ENCODE peak calls at places on chromosomes 11 and 22, in ten cellular contexts. G is EH; R is WTC11; F is pancreas; D is astrocyte of the spinal cord; Q is esophagus squamous epithelium; B is erythroblast; Y is stimulated activated CD4-positive, alpha-beta T cell treated with anti-CD3 and anti-CD28 coated beads, Interleukin-1b, Interleukin-23, amount 100 ng/mL, for 4 hours; X is NCI-H748 treated with DMSO at 0.1 percent for 48 hours; S is upper lobe of right lung. Z is an unnamed sample.

GRCh38 chr11:41003339-41003992 is 456.0 kb downstream of the LRRC4C start:
- DNase-seq in G (no peak), R (no peak), F (no peak), D (peak; percentile 1), Q (no peak), B (no peak), Y (no peak), X (no peak), S (no peak), Z (no peak)

GRCh38 chr11:110349109-110349996 is 52.9 kb upstream of the RDX start:
- DNase-seq in G (no peak), R (no peak), F (no peak), D (no peak), Q (no peak), B (no peak), Y (no peak), X (no peak), S (no peak), Z (no peak)

GRCh38 chr11:112016088-112016764 is 9.0 kb upstream of the DLAT start:
- DNase-seq in G (no peak), R (no peak), F (no peak), D (peak; percentile 42), Q (no peak), B (no peak), Y (no peak), X (no peak), S (no peak), Z (no peak)

GRCh38 chr22:22821340-22821739 is 66.3 kb upstream of the IGLL5 start:
- DNase-seq in G (no peak), R (no peak), F (no peak), D (no peak), Q (no peak), B (no peak), Y (no peak), X (no peak), S (no peak), Z (no peak)

GRCh38 chr22:37739611-37740049 is 42.8 kb downstream of the TRIOBP start:
- DNase-seq in G (no peak), R (no peak), F (no peak), D (no peak), Q (no peak), B (no peak), Y (no peak), X (no peak), S (peak; percentile 74), Z (peak; percentile 89)

GRCh38 chr11:5228124-5228523 is 1.3 kb upstream of the HBB start:
- DNase-seq in G (no peak), R (no peak), F (no peak), D (no peak), Q (no peak), B (no peak), Y (no peak), X (no peak), S (no peak), Z (no peak)

GRCh38 chr11:123654566-123655081 is at the start of gene SCN3B:
- DNase-seq in G (peak; percentile 64), R (peak; percentile 79), F (peak; percentile 84), D (peak; percentile 70), Q (no peak), B (peak; percentile 46), Y (no peak), X (peak; percentile 35), S (peak; percentile 75), Z (no peak)

GRCh38 chr11:17413414-17414316 is 25.2 kb upstream of the KCNJ11 start:
- DNase-seq in G (no peak), R (no peak), F (peak; percentile 98), D (no peak), Q (no peak), B (no peak), Y (no peak), X (peak; percentile 86), S (peak; percentile 87), Z (no peak)

GRCh38 chr11:19163627-19164026 is 38.2 kb downstream of the CSRP3 start:
- DNase-seq in G (no peak), R (no peak), F (no peak), D (no peak), Q (no peak), B (peak; percentile 7), Y (no peak), X (no peak), S (no peak), Z (no peak)

GRCh38 chr11:72140661-72141060 is 5.1 kb downstream of the FOLR3 start:
- DNase-seq in G (no peak), R (no peak), F (no peak), D (no peak), Q (no peak), B (no peak), Y (no peak), X (no peak), S (no peak), Z (no peak)

GRCh38 chr22:42964994-42965699 is 49.8 kb downstream of the PACSIN2 start:
- DNase-seq in G (no peak), R (peak; percentile 38), F (no peak), D (peak; percentile 53), Q (no peak), B (no peak), Y (no peak), X (peak; percentile 64), S (no peak), Z (peak; percentile 52)

GRCh38 chr22:28341001-28341400 is 338.6 kb downstream of the TTC28 start:
- DNase-seq in G (peak; percentile 61), R (no peak), F (no peak), D (peak; percentile 16), Q (no peak), B (no peak), Y (no peak), X (no peak), S (no peak), Z (no peak)

GRCh38 chr11:32435511-32435946 is at the start of gene WT1:
- DNase-seq in G (no peak), R (peak; percentile 76), F (no peak), D (no peak), Q (no peak), B (peak; percentile 13), Y (no peak), X (no peak), S (no peak), Z (peak; percentile 51)

GRCh38 chr22:35538801-35539321 is 1.8 kb upstream of the RASD2 start:
- DNase-seq in G (peak; percentile 32), R (peak; percentile 78), F (peak; percentile 40), D (no peak), Q (no peak), B (peak; percentile 31), Y (peak; percentile 11), X (no peak), S (no peak), Z (no peak)

GRCh38 chr11:129148487-129148886 is 43.6 kb downstream of the ARHGAP32 start:
- DNase-seq in G (no peak), R (no peak), F (no peak), D (no peak), Q (no peak), B (no peak), Y (no peak), X (no peak), S (no peak), Z (no peak)

GRCh38 chr11:70782401-70782913 is 384.1 kb downstream of the CTTN start:
- DNase-seq in G (no peak), R (no peak), F (no peak), D (no peak), Q (no peak), B (no peak), Y (no peak), X (no peak), S (peak; percentile 44), Z (no peak)

GRCh38 chr22:41197808-41198585 is 7.1 kb upstream of the L3MBTL2 start:
- DNase-seq in G (peak; percentile 48), R (peak; percentile 37), F (peak; percentile 57), D (no peak), Q (no peak), B (peak; percentile 59), Y (peak; percentile 25), X (peak; percentile 56), S (peak; percentile 73), Z (no peak)

GRCh38 chr11:68692881-68693483 is 8.6 kb downstream of the GAL start:
- DNase-seq in G (no peak), R (no peak), F (no peak), D (no peak), Q (no peak), B (no peak), Y (no peak), X (no peak), S (no peak), Z (no peak)

GRCh38 chr11:83836883-83837654 is 550.9 kb upstream of the CCDC90B start:
- DNase-seq in G (peak; percentile 57), R (peak; percentile 56), F (peak; percentile 29), D (peak; percentile 46), Q (no peak), B (peak; percentile 44), Y (no peak), X (peak; percentile 23), S (no peak), Z (no peak)

GRCh38 chr11:23696712-23697111 is 800.1 kb upstream of the LUZP2 start:
- DNase-seq in G (no peak), R (no peak), F (no peak), D (no peak), Q (no peak), B (no peak), Y (no peak), X (no peak), S (no peak), Z (no peak)

GRCh38 chr22:50702821-50703725 is 30.4 kb downstream of the SHANK3 start:
- DNase-seq in G (no peak), R (peak; percentile 4), F (no peak), D (no peak), Q (no peak), B (no peak), Y (no peak), X (no peak), S (peak; percentile 59), Z (no peak)

GRCh38 chr11:93541884-93542752 is 1.1 kb downstream of the SMCO4 start:
- DNase-seq in G (peak; percentile 70), R (no peak), F (peak; percentile 29), D (peak; percentile 74), Q (no peak), B (peak; percentile 29), Y (peak; percentile 23), X (no peak), S (peak; percentile 78), Z (no peak)

GRCh38 chr11:115699326-115699725 is 195.1 kb upstream of the CADM1 start:
- DNase-seq in G (no peak), R (no peak), F (no peak), D (no peak), Q (no peak), B (no peak), Y (no peak), X (no peak), S (no peak), Z (no peak)

GRCh38 chr11:78212586-78213371 is 24.1 kb downstream of the USP35 start:
- DNase-seq in G (peak; percentile 61), R (peak; percentile 3), F (no peak), D (peak; percentile 13), Q (no peak), B (no peak), Y (no peak), X (no peak), S (no peak), Z (no peak)

Z was measured in GF-D8.